ENCODE peak calls at places on chromosomes 5 and 9, in seven cellular contexts. L, E, F, B, U, D and C are unnamed samples.

GRCh38 chr5:39760385-39761198 is 335.8 kb upstream of the DAB2 start:
- DNase-seq in L (peak), E (no peak), F (no peak), B (no peak), U (no peak), D (no peak), C (no peak)

GRCh38 chr5:83965431-83965830 is 244.8 kb upstream of the HAPLN1 start:
- DNase-seq in L (no peak), E (no peak), F (no peak), B (no peak), U (no peak), D (no peak), C (no peak)

GRCh38 chr9:134485653-134486052 is 155.9 kb upstream of the COL5A1 start:
- DNase-seq in L (no peak), E (no peak), F (no peak), B (no peak), U (no peak), D (no peak), C (no peak)

GRCh38 chr9:9820411-9820810 is 792.4 kb downstream of the PTPRD start:
- DNase-seq in L (no peak), E (no peak), F (no peak), B (no peak), U (no peak), D (no peak), C (no peak)

GRCh38 chr9:133307271-133307670 is 28.7 kb downstream of the SURF6 start:
- DNase-seq in L (no peak), E (no peak), F (no peak), B (no peak), U (peak), D (no peak), C (no peak)

GRCh38 chr9:132005896-132006295 is 73.8 kb downstream of the MED27 start:
- DNase-seq in L (no peak), E (no peak), F (no peak), B (no peak), U (no peak), D (no peak), C (no peak)

GRCh38 chr5:31193591-31194457 is at the start of gene CDH6:
- DNase-seq in L (peak), E (no peak), F (peak), B (no peak), U (no peak), D (no peak), C (peak)

GRCh38 chr9:96006296-96006890 is 130.9 kb downstream of the ERCC6L2 start:
- DNase-seq in L (no peak), E (no peak), F (no peak), B (no peak), U (no peak), D (no peak), C (no peak)

GRCh38 chr5:96016216-96016615 is 54.6 kb upstream of the ELL2 start:
- DNase-seq in L (no peak), E (no peak), F (no peak), B (no peak), U (no peak), D (no peak), C (no peak)

GRCh38 chr9:71647094-71647591 is 121.2 kb downstream of the CEMIP2 start:
- DNase-seq in L (no peak), E (peak), F (peak), B (no peak), U (peak), D (no peak), C (peak)

GRCh38 chr9:13806731-13807130 is 507.2 kb downstream of the NFIB start:
- DNase-seq in L (no peak), E (no peak), F (no peak), B (no peak), U (no peak), D (no peak), C (no peak)

GRCh38 chr5:173496883-173497255 is 119.6 kb downstream of the BOD1 start:
- DNase-seq in L (no peak), E (no peak), F (no peak), B (no peak), U (no peak), D (no peak), C (no peak)

GRCh38 chr5:110351451-110351850 is 375.0 kb downstream of the TMEM232 start:
- DNase-seq in L (no peak), E (no peak), F (no peak), B (no peak), U (no peak), D (no peak), C (no peak)

GRCh38 chr9:115107701-115108100 is 10.3 kb downstream of the TNC start:
- DNase-seq in L (no peak), E (no peak), F (no peak), B (no peak), U (no peak), D (no peak), C (no peak)

GRCh38 chr5:135255461-135256178 is 143.4 kb downstream of the MACROH2A1 start:
- DNase-seq in L (no peak), E (no peak), F (no peak), B (no peak), U (no peak), D (no peak), C (no peak)

GRCh38 chr5:112338681-112339337 is 80.3 kb downstream of the EPB41L4A start:
- DNase-seq in L (no peak), E (no peak), F (no peak), B (no peak), U (peak), D (no peak), C (no peak)

GRCh38 chr9:34982352-34982751 is 7.2 kb upstream of the DNAJB5 start:
- DNase-seq in L (no peak), E (no peak), F (no peak), B (no peak), U (no peak), D (no peak), C (no peak)

GRCh38 chr9:3906437-3907213 is 380.8 kb upstream of the RFX3 start:
- DNase-seq in L (peak), E (no peak), F (no peak), B (no peak), U (no peak), D (no peak), C (no peak)

GRCh38 chr5:146098047-146098446 is 7.3 kb downstream of the PLAC8L1 start:
- DNase-seq in L (no peak), E (no peak), F (no peak), B (no peak), U (no peak), D (no peak), C (no peak)

GRCh38 chr5:141691867-141692532 is 10.0 kb upstream of the ARAP3 start:
- DNase-seq in L (peak), E (peak), F (peak), B (peak), U (peak), D (peak), C (peak)

GRCh38 chr5:105917189-105917588 is 1753.5 kb downstream of the EFNA5 start:
- DNase-seq in L (no peak), E (no peak), F (no peak), B (no peak), U (no peak), D (no peak), C (no peak)

GRCh38 chr9:126886194-126886830 is 25.9 kb downstream of the ZBTB34 start:
- DNase-seq in L (no peak), E (no peak), F (no peak), B (no peak), U (no peak), D (no peak), C (no peak)

GRCh38 chr5:132458226-132458560 is 32.4 kb downstream of the IRF1 start:
- DNase-seq in L (no peak), E (no peak), F (no peak), B (no peak), U (no peak), D (no peak), C (no peak)

GRCh38 chr5:56190500-56190899 is 42.6 kb downstream of the ANKRD55 start:
- DNase-seq in L (no peak), E (peak), F (no peak), B (no peak), U (no peak), D (no peak), C (peak)

GRCh38 chr5:72280655-72281069 is 39.4 kb downstream of the MRPS27 start:
- DNase-seq in L (peak), E (no peak), F (no peak), B (no peak), U (no peak), D (no peak), C (no peak)